ENCODE peak calls at places on chromosomes 12 and 14, in six cellular contexts. T is sigmoid colon, J is transverse colon, R is tibial nerve, O is A549, X is HepG2. Y is an unnamed sample.

GRCh38 chr12:7241404-7242005 is 52.0 kb downstream of the PEX5 start:
- DNase-seq in T (no peak), J (no peak), R (no peak), O (no peak), X (no peak), Y (no peak)

GRCh38 chr12:28759334-28759733 is 389.7 kb upstream of the FAR2 start:
- DNase-seq in T (no peak), J (no peak), R (no peak), O (peak), X (peak), Y (no peak)

GRCh38 chr14:56290195-56290594 is 172.0 kb downstream of the PELI2 start:
- DNase-seq in T (no peak), J (no peak), R (no peak), O (no peak), X (no peak), Y (no peak)

GRCh38 chr14:20719777-20720176 is 25.9 kb upstream of the EDDM3A start:
- DNase-seq in T (no peak), J (peak), R (no peak), O (no peak), X (no peak), Y (no peak)

GRCh38 chr14:74407801-74408154 is 18.2 kb downstream of the SYNDIG1L start:
- DNase-seq in T (no peak), J (no peak), R (no peak), O (no peak), X (no peak), Y (no peak)

GRCh38 chr12:65923228-65923627 is 98.9 kb downstream of the HMGA2 start:
- DNase-seq in T (no peak), J (no peak), R (no peak), O (no peak), X (no peak), Y (no peak)

GRCh38 chr12:30391766-30392366 is 303.8 kb downstream of the IPO8 start:
- DNase-seq in T (no peak), J (no peak), R (no peak), O (no peak), X (no peak), Y (no peak)

GRCh38 chr12:65607271-65607880 is 216.9 kb upstream of the HMGA2 start:
- DNase-seq in T (no peak), J (no peak), R (no peak), O (no peak), X (no peak), Y (no peak)

GRCh38 chr14:75068294-75069020 is 984 bp upstream of the ZC2HC1C start:
- DNase-seq in T (no peak), J (no peak), R (no peak), O (no peak), X (no peak), Y (peak)

GRCh38 chr12:99549651-99550050 is 97.9 kb upstream of the GARIN6 start:
- DNase-seq in T (no peak), J (no peak), R (no peak), O (no peak), X (no peak), Y (no peak)

GRCh38 chr14:96104469-96105057 is 65.4 kb downstream of the C14orf132 start:
- DNase-seq in T (peak), J (peak), R (peak), O (peak), X (peak), Y (no peak)

GRCh38 chr12:52895726-52896189 is 9.1 kb downstream of the KRT8 start:
- DNase-seq in T (no peak), J (no peak), R (no peak), O (peak), X (no peak), Y (no peak)

GRCh38 chr14:50083467-50084337 is 32.7 kb downstream of the VCPKMT start:
- DNase-seq in T (no peak), J (no peak), R (no peak), O (no peak), X (no peak), Y (no peak)

GRCh38 chr12:66409195-66409871 is 107.0 kb downstream of the HELB start:
- DNase-seq in T (no peak), J (no peak), R (no peak), O (peak), X (peak), Y (peak)

GRCh38 chr12:46364777-46365580 is 7.6 kb downstream of the SLC38A2 start:
- DNase-seq in T (peak), J (peak), R (peak), O (peak), X (peak), Y (no peak)

GRCh38 chr12:51392556-51393237 is 1.5 kb upstream of the GALNT6 start:
- DNase-seq in T (no peak), J (peak), R (no peak), O (no peak), X (no peak), Y (no peak)

GRCh38 chr12:72471806-72472205 is 199.6 kb downstream of the TRHDE start:
- DNase-seq in T (no peak), J (no peak), R (no peak), O (no peak), X (no peak), Y (no peak)

GRCh38 chr14:31207287-31207745 is 277 bp downstream of the HECTD1 start:
- DNase-seq in T (no peak), J (no peak), R (peak), O (no peak), X (no peak), Y (no peak)
- TF ChIP-seq EP300 in T (no peak), J (no peak), R (no peak), O (no peak), X (no peak), Y (peak)

GRCh38 chr12:26878661-26879119 is 45.7 kb upstream of the ITPR2 start:
- DNase-seq in T (peak), J (peak), R (peak), O (no peak), X (no peak), Y (peak)
- TF ChIP-seq EP300 in T (no peak), J (no peak), R (peak), O (no peak), X (no peak), Y (no peak)

GRCh38 chr12:92362785-92363184 is 217.1 kb upstream of the BTG1 start:
- DNase-seq in T (no peak), J (no peak), R (no peak), O (no peak), X (no peak), Y (no peak)
- TF ChIP-seq EP300 in T (no peak), J (no peak), R (no peak), O (no peak), X (no peak), Y (no peak)

DNA sequence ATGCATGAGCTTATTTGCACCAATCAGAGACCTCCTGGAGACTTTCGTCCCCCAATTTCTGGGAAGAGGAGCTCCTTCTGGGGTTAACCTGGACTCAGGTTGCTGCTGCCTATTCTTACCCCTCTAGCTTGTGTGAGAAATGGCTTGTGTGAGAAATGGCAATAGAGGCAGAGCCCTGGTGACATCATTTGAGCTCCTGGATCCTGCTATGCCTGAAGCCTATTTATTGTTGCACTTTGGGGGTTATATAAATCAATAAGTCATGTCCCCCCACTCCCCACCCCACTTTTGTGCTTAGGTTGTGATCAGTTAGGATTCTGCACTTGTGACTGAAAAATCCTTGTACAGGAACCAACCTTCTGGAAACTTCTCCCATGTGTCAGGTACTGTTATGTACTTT is 167.2 kb downstream of the ADCK1 start:
- DNase-seq in T (no peak), J (no peak), R (no peak), O (no peak), X (no peak), Y (no peak)
- TF ChIP-seq EP300 in T (no peak), J (no peak), R (no peak), O (no peak), X (no peak), Y (no peak)

DNA sequence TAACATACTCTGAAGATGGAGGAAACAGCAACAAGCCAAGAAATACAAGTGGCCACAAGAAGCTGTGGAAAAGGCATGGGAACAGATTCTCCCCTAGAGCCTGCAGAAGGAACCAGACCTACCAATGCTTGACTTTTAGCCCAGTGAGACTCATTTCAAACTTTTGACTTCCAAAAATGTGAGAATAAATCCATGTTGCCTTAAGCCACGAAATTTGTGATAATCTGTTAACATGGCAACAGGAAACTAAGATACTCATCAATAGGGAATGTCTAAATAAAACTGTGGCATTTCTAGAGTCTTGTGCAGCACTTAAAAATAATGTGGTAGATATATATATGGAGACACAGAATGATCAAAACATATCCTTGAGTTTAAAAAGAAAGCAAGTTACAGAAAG is 12.1 kb downstream of the HECTD4 start:
- DNase-seq in T (no peak), J (no peak), R (no peak), O (no peak), X (no peak), Y (no peak)
- TF ChIP-seq EP300 in T (no peak), J (no peak), R (no peak), O (no peak), X (no peak), Y (no peak)

GRCh38 chr12:6206327-6206726 is 6.1 kb downstream of the CD9 start:
- DNase-seq in T (no peak), J (no peak), R (no peak), O (no peak), X (no peak), Y (no peak)
- TF ChIP-seq EP300 in T (no peak), J (no peak), R (no peak), O (no peak), X (no peak), Y (no peak)